ENCODE peak calls at places on chromosomes 2 and 18, in eight cellular contexts. One of them, this sample, is unnamed. For H3K36me3, the result is how much of the 10 kb centered on the place peaks cover.

GRCh38 chr2:177489719-177490301 is 97.2 kb downstream of the AGPS start:
- DNase-seq in uterus: no peak
- DNase-seq in IMR-90: peak
- DNase-seq in body of pancreas: no peak
- DNase-seq in breast epithelium: no peak
- DNase-seq in ovary: no peak
- DNase-seq in stomach: no peak
- DNase-seq in right lobe of liver: no peak
- DNase-seq in this sample: no peak

GRCh38 chr2:15963977-15964670 is 23.8 kb downstream of the MYCN start:
- DNase-seq in uterus: no peak
- DNase-seq in IMR-90: no peak
- DNase-seq in body of pancreas: no peak
- DNase-seq in breast epithelium: no peak
- DNase-seq in ovary: no peak
- DNase-seq in stomach: peak
- DNase-seq in right lobe of liver: no peak
- DNase-seq in this sample: no peak

GRCh38 chr2:109517118-109517889 is 96.5 kb downstream of the SEPTIN10 start:
- DNase-seq in uterus: no peak
- DNase-seq in IMR-90: no peak
- DNase-seq in body of pancreas: no peak
- DNase-seq in breast epithelium: no peak
- DNase-seq in ovary: no peak
- DNase-seq in stomach: no peak
- DNase-seq in right lobe of liver: no peak
- DNase-seq in this sample: no peak

GRCh38 chr2:119625226-119625625 is 53.8 kb upstream of the TMEM177 start:
- DNase-seq in uterus: no peak
- DNase-seq in IMR-90: no peak
- DNase-seq in body of pancreas: no peak
- DNase-seq in breast epithelium: no peak
- DNase-seq in ovary: no peak
- DNase-seq in stomach: no peak
- DNase-seq in right lobe of liver: no peak
- DNase-seq in this sample: no peak

GRCh38 chr2:150211164-150211631 is 276.3 kb downstream of the RND3 start:
- DNase-seq in uterus: no peak
- DNase-seq in IMR-90: peak
- DNase-seq in body of pancreas: no peak
- DNase-seq in breast epithelium: no peak
- DNase-seq in ovary: no peak
- DNase-seq in stomach: no peak
- DNase-seq in right lobe of liver: no peak
- DNase-seq in this sample: no peak

GRCh38 chr2:11144077-11144723 is 11.1 kb upstream of the SLC66A3 start:
- DNase-seq in uterus: no peak
- DNase-seq in IMR-90: no peak
- DNase-seq in body of pancreas: no peak
- DNase-seq in breast epithelium: no peak
- DNase-seq in ovary: no peak
- DNase-seq in stomach: no peak
- DNase-seq in right lobe of liver: no peak
- DNase-seq in this sample: no peak

GRCh38 chr2:157593411-157593810 is 35.3 kb downstream of the ACVR1C start:
- DNase-seq in uterus: no peak
- DNase-seq in IMR-90: no peak
- DNase-seq in body of pancreas: no peak
- DNase-seq in breast epithelium: no peak
- DNase-seq in ovary: no peak
- DNase-seq in stomach: no peak
- DNase-seq in right lobe of liver: no peak
- DNase-seq in this sample: no peak

GRCh38 chr2:102141915-102142828 is at the start of gene IL1R1:
- DNase-seq in uterus: peak
- DNase-seq in IMR-90: peak
- DNase-seq in body of pancreas: peak
- DNase-seq in breast epithelium: peak
- DNase-seq in ovary: peak
- DNase-seq in stomach: peak
- DNase-seq in right lobe of liver: peak
- DNase-seq in this sample: peak

GRCh38 chr2:149038442-149039212 is at the start of gene LYPD6B:
- DNase-seq in uterus: no peak
- DNase-seq in IMR-90: no peak
- DNase-seq in body of pancreas: peak
- DNase-seq in breast epithelium: peak
- DNase-seq in ovary: no peak
- DNase-seq in stomach: peak
- DNase-seq in right lobe of liver: no peak
- DNase-seq in this sample: no peak

GRCh38 chr18:55220523-55220922 is 261.3 kb upstream of the CCDC68 start:
- DNase-seq in uterus: no peak
- DNase-seq in IMR-90: no peak
- DNase-seq in body of pancreas: no peak
- DNase-seq in breast epithelium: no peak
- DNase-seq in ovary: no peak
- DNase-seq in stomach: no peak
- DNase-seq in right lobe of liver: no peak
- DNase-seq in this sample: no peak

GRCh38 chr2:27016801-27017325 is 15.9 kb upstream of the TMEM214 start:
- DNase-seq in uterus: peak
- DNase-seq in IMR-90: peak
- DNase-seq in body of pancreas: peak
- DNase-seq in breast epithelium: no peak
- DNase-seq in ovary: peak
- DNase-seq in stomach: peak
- DNase-seq in right lobe of liver: peak
- DNase-seq in this sample: peak

GRCh38 chr18:62721837-62722795 is 6.8 kb downstream of the PHLPP1 start:
- DNase-seq in uterus: no peak
- DNase-seq in IMR-90: no peak
- DNase-seq in body of pancreas: no peak
- DNase-seq in breast epithelium: no peak
- DNase-seq in ovary: no peak
- DNase-seq in stomach: no peak
- DNase-seq in right lobe of liver: no peak
- DNase-seq in this sample: no peak

GRCh38 chr18:1488957-1489356 is 584.3 kb downstream of the ADCYAP1 start:
- DNase-seq in uterus: no peak
- DNase-seq in IMR-90: no peak
- DNase-seq in body of pancreas: no peak
- DNase-seq in breast epithelium: no peak
- DNase-seq in ovary: no peak
- DNase-seq in stomach: no peak
- DNase-seq in right lobe of liver: no peak
- DNase-seq in this sample: no peak

GRCh38 chr2:40103163-40103562 is 324.1 kb upstream of the THUMPD2 start:
- DNase-seq in uterus: no peak
- DNase-seq in IMR-90: peak
- DNase-seq in body of pancreas: no peak
- DNase-seq in breast epithelium: no peak
- DNase-seq in ovary: no peak
- DNase-seq in stomach: no peak
- DNase-seq in right lobe of liver: no peak
- DNase-seq in this sample: no peak

DNA sequence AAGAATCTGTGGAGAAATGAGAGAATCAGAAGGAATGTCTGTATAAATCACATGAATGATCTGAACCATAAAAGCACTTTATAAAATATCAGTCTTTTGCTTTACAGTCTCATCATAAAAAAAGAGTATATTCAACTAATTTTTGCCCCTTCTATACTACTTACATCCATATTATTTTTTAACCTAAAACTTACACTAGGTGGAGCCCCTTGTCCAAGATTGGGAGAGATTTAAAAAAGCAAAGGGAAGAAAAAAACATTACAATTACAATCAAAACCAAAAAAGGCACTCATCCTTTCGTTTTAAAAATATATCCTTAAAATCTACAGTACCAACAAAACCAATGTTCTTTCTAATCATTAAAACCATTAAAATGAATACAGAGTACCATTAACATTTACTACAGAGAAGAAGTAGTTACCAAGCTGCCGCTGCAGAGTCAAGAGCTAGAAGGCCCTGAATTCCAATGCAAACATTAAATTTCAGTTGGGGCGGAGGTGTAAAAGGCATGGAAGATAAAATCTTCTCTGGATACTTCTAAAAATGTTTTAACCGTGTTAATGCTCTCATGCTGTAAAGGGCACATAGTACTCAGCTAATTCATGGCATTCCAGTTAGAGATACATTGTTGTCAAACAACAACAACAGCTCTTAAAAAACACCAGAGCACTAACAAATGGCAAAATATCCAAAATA is 56.7 kb upstream of the EPB41L3 start:
- DNase-seq in uterus: no peak
- DNase-seq in IMR-90: peak
- DNase-seq in body of pancreas: no peak
- DNase-seq in breast epithelium: no peak
- DNase-seq in ovary: no peak
- DNase-seq in stomach: no peak
- DNase-seq in right lobe of liver: no peak
- DNase-seq in this sample: no peak
- TF ChIP-seq POLR2A in uterus: no peak
- TF ChIP-seq POLR2A in IMR-90: no peak
- TF ChIP-seq POLR2A in body of pancreas: no peak
- TF ChIP-seq POLR2A in breast epithelium: no peak
- TF ChIP-seq POLR2A in ovary: no peak
- TF ChIP-seq POLR2A in stomach: no peak
- TF ChIP-seq POLR2A in right lobe of liver: no peak
- TF ChIP-seq POLR2A in this sample: no peak

DNA sequence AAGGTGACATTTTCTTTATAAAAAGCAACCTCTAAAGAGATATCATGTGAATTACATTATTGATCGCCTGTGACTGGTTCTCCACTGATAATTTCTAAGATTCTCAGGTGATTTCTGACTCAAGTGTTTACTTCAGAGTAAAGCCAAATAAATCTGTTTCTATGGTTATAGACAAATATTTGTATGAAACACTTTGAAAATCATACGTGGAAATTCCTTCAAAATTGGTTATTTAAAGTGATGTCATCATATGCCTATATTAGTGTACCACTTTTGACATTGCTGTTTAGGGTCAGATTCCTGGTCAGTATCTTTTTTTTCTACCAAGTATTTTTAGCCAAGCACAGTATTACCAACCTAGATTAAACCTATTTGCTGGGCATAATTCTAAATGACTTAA is 881.3 kb upstream of the FAM98A start:
- DNase-seq in uterus: no peak
- DNase-seq in IMR-90: no peak
- DNase-seq in body of pancreas: no peak
- DNase-seq in breast epithelium: no peak
- DNase-seq in ovary: no peak
- DNase-seq in stomach: no peak
- DNase-seq in right lobe of liver: no peak
- DNase-seq in this sample: no peak
- H3K27ac ChIP-seq in uterus: no peak
- H3K27ac ChIP-seq in IMR-90: no peak
- H3K27ac ChIP-seq in body of pancreas: no peak
- H3K27ac ChIP-seq in breast epithelium: no peak
- H3K27ac ChIP-seq in ovary: no peak
- H3K27ac ChIP-seq in stomach: no peak
- H3K27ac ChIP-seq in right lobe of liver: no peak
- H3K27ac ChIP-seq in this sample: no peak

DNA sequence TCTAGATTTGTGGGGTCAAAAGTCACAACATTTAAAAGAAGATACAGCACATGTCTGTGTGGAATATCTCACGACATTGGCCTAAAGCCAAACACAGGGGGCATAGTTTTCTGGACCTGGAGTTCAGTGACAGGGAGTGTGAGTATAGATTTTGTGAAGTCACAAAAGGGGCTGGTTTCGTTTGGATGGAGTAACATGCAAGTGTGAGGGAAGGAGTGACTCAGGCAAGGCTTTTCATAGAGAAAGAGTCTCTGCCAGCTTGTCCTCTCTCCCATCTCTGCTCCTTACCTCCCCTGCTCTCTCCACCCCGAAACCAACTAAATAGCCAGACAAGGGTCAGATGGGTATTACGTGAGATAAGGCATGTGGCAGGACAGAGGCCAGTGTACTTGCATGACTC is 3.7 kb upstream of the EPAS1 start:
- DNase-seq in uterus: no peak
- DNase-seq in IMR-90: no peak
- DNase-seq in body of pancreas: no peak
- DNase-seq in breast epithelium: no peak
- DNase-seq in ovary: no peak
- DNase-seq in stomach: no peak
- DNase-seq in right lobe of liver: no peak
- DNase-seq in this sample: no peak
- H3K36me3 ChIP-seq in uterus: under half
- H3K36me3 ChIP-seq in IMR-90: under half
- H3K36me3 ChIP-seq in body of pancreas: under half
- H3K36me3 ChIP-seq in breast epithelium: under half
- H3K36me3 ChIP-seq in ovary: under half
- H3K36me3 ChIP-seq in stomach: under half
- H3K36me3 ChIP-seq in right lobe of liver: under half
- H3K36me3 ChIP-seq in this sample: under half

GRCh38 chr2:239321596-239322413 is 79.0 kb downstream of the HDAC4 start:
- DNase-seq in uterus: no peak
- DNase-seq in IMR-90: no peak
- DNase-seq in body of pancreas: no peak
- DNase-seq in breast epithelium: peak
- DNase-seq in ovary: no peak
- DNase-seq in stomach: no peak
- DNase-seq in right lobe of liver: no peak
- DNase-seq in this sample: no peak
- TF ChIP-seq POLR2A in uterus: no peak
- TF ChIP-seq POLR2A in IMR-90: no peak
- TF ChIP-seq POLR2A in body of pancreas: no peak
- TF ChIP-seq POLR2A in breast epithelium: no peak
- TF ChIP-seq POLR2A in ovary: no peak
- TF ChIP-seq POLR2A in stomach: no peak
- TF ChIP-seq POLR2A in right lobe of liver: no peak
- TF ChIP-seq POLR2A in this sample: no peak

DNA sequence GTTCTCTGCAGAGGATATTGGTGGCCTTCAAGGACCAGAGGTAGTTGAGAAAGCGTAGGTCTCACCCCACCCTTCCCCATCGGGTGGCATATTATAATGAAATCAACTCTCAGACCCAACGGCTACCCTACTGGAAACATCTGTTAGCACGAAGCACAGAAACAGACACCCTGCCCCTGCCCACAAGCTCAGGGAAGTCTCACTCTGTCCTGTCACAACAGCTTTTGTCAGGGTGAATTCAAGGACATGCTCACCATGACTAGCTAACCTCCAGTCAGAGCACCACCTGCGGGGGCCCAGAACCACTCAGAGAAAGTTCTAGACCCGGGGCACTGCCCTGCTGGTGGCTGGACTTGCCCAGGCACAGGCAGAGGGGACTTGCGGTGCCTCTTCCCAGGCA is 3.5 kb upstream of the B3GNT7 start:
- DNase-seq in uterus: no peak
- DNase-seq in IMR-90: no peak
- DNase-seq in body of pancreas: no peak
- DNase-seq in breast epithelium: no peak
- DNase-seq in ovary: no peak
- DNase-seq in stomach: no peak
- DNase-seq in right lobe of liver: no peak
- DNase-seq in this sample: no peak
- H3K27ac ChIP-seq in uterus: no peak
- H3K27ac ChIP-seq in IMR-90: no peak
- H3K27ac ChIP-seq in body of pancreas: no peak
- H3K27ac ChIP-seq in breast epithelium: no peak
- H3K27ac ChIP-seq in ovary: no peak
- H3K27ac ChIP-seq in stomach: no peak
- H3K27ac ChIP-seq in right lobe of liver: no peak
- H3K27ac ChIP-seq in this sample: no peak